ENCODE peak calls at places on chromosomes 4 and X, in ten cellular contexts. P is HCT116, Z is left lung, R is upper lobe of right lung, Y is tibial artery, H is ascending aorta, V is fibroblast of lung, F is psoas muscle, W is endodermal cell, D is A549. S is an unnamed sample.

GRCh38 chr4:77151246-77151645 is 5.8 kb upstream of the CCNG2 start:
- DNase-seq in P (no peak), Z (no peak), R (no peak), Y (no peak), H (no peak), V (no peak), F (no peak), W (no peak), D (no peak), S (no peak)

GRCh38 chrX:108139303-108139702 is 47.7 kb downstream of the ATG4A start:
- DNase-seq in P (no peak), Z (no peak), R (no peak), Y (no peak), H (no peak), V (peak; percentile 5), F (no peak), W (peak; percentile 55), D (no peak), S (no peak)

GRCh38 chr4:85420831-85421230 is 54.1 kb upstream of the ARHGAP24 start:
- DNase-seq in P (no peak), Z (no peak), R (no peak), Y (no peak), H (no peak), V (no peak), F (no peak), W (no peak), D (no peak), S (no peak)

GRCh38 chr4:108941914-108942379 is 179.1 kb upstream of the ETNPPL start:
- DNase-seq in P (no peak), Z (no peak), R (no peak), Y (no peak), H (no peak), V (no peak), F (peak; percentile 57), W (no peak), D (no peak), S (no peak)

GRCh38 chrX:19966056-19966455 is 24.8 kb downstream of the BCLAF3 start:
- DNase-seq in P (no peak), Z (no peak), R (no peak), Y (no peak), H (no peak), V (no peak), F (no peak), W (no peak), D (no peak), S (no peak)

GRCh38 chr4:72375050-72375736 is 193.8 kb downstream of the ADAMTS3 start:
- DNase-seq in P (no peak), Z (no peak), R (no peak), Y (no peak), H (no peak), V (no peak), F (no peak), W (no peak), D (peak; percentile 5), S (no peak)

GRCh38 chr4:165766018-165766417 is 107.0 kb upstream of the TLL1 start:
- DNase-seq in P (no peak), Z (no peak), R (no peak), Y (no peak), H (no peak), V (no peak), F (no peak), W (no peak), D (no peak), S (no peak)

GRCh38 chrX:132480581-132481203 is 8.1 kb downstream of the MBNL3 start:
- DNase-seq in P (no peak), Z (no peak), R (peak; percentile 50), Y (no peak), H (peak; percentile 64), V (peak; percentile 87), F (no peak), W (no peak), D (no peak), S (peak; percentile 69)

GRCh38 chr4:168453146-168453545 is 27.1 kb downstream of the DDX60L start:
- DNase-seq in P (no peak), Z (no peak), R (no peak), Y (no peak), H (no peak), V (no peak), F (no peak), W (no peak), D (no peak), S (no peak)

GRCh38 chr4:37482236-37482635 is 203.9 kb downstream of the RELL1 start:
- DNase-seq in P (no peak), Z (no peak), R (no peak), Y (no peak), H (no peak), V (no peak), F (no peak), W (no peak), D (no peak), S (no peak)

GRCh38 chr4:86233681-86234080 is 126.2 kb downstream of the MAPK10 start:
- DNase-seq in P (no peak), Z (no peak), R (no peak), Y (no peak), H (no peak), V (no peak), F (no peak), W (no peak), D (no peak), S (no peak)

GRCh38 chrX:18036394-18036793 is 175.3 kb upstream of the RAI2 start:
- DNase-seq in P (no peak), Z (no peak), R (no peak), Y (no peak), H (no peak), V (no peak), F (no peak), W (no peak), D (no peak), S (no peak)

GRCh38 chr4:180134116-180134866 is 2108.9 kb upstream of the TENM3 start:
- DNase-seq in P (no peak), Z (peak; percentile 14), R (no peak), Y (no peak), H (no peak), V (peak; percentile 19), F (peak; percentile 37), W (peak; percentile 54), D (no peak), S (peak; percentile 33)

GRCh38 chrX:9535101-9535500 is 70.2 kb downstream of the TBL1X start:
- DNase-seq in P (no peak), Z (no peak), R (no peak), Y (no peak), H (no peak), V (no peak), F (no peak), W (no peak), D (no peak), S (no peak)

GRCh38 chrX:70481871-70482270 is 37.2 kb downstream of the DLG3 start:
- DNase-seq in P (no peak), Z (no peak), R (no peak), Y (no peak), H (no peak), V (no peak), F (no peak), W (no peak), D (no peak), S (no peak)
- H3K4me1 ChIP-seq in P (peaks cover 62% of the 10 kb centered on the region), Z (peaks cover 4% of the 10 kb centered on the region), R (peaks cover 21% of the 10 kb centered on the region), Y (peaks cover 27% of the 10 kb centered on the region), H (peaks cover 15% of the 10 kb centered on the region), V (peaks cover 23% of the 10 kb centered on the region), F (peaks cover 6% of the 10 kb centered on the region), W (peaks cover 14% of the 10 kb centered on the region), D (peaks cover 42% of the 10 kb centered on the region), S (peaks cover 9% of the 10 kb centered on the region)

GRCh38 chr4:17469931-17470674 is 41.8 kb downstream of the QDPR start:
- DNase-seq in P (no peak), Z (no peak), R (no peak), Y (no peak), H (no peak), V (peak; percentile 47), F (no peak), W (no peak), D (no peak), S (no peak)
- TF ChIP-seq CTCF in P (no peak), Z (no peak), R (no peak), Y (no peak), H (no peak), V (no peak), F (no peak), W (no peak), D (no peak), S (no peak)

DNA sequence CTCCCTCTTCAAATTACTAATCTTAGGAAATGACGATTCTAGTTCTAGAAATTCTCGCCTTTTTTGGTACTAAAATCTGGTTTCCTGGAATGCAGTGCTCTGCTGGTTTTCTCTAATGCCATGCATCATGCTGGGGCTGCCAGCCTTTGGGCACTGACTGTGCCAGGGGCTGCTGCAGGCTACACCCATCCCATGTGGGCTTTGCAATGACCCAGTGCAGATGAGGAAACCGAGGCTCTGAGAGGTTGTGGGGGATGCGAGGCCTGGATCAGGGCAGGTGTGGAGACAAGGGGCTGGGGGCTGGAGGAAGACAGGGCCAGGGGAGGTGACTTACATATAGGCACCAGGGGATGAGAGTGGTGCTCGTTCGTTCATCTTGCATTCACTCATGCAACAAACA is 95.3 kb downstream of the HMX1 start:
- DNase-seq in P (no peak), Z (peak; percentile 47), R (peak; percentile 36), Y (no peak), H (no peak), V (no peak), F (peak; percentile 8), W (no peak), D (no peak), S (no peak)
- H3K27ac ChIP-seq in P (no peak overlapping the region), Z (no peak overlapping the region), R (no peak overlapping the region), Y (no peak overlapping the region), H (no peak overlapping the region), V (no peak overlapping the region), F (no peak overlapping the region), W (no peak overlapping the region), D (no peak overlapping the region), S (no peak overlapping the region)

DNA sequence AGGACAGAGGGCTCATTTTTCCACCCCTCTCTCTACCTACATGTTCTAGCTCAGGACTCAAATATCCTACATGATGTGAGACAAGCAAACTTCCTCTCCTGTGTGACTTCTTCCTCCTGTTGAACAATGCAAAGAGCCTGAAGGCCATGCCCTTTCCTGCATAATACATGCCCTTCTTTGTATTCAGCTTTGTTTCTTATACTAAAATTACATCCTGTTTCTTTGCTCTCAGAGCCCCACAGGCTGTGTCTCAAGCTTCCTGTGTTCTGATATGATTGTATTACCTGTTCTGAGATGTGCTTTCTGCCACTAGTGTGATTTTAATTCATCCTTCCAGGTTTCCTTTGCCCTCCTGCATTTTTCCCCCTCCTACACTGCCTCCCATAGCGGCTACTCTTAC is 166.4 kb upstream of the AFF2 start:
- DNase-seq in P (no peak), Z (no peak), R (no peak), Y (no peak), H (no peak), V (no peak), F (no peak), W (no peak), D (no peak), S (no peak)
- H3K4me1 ChIP-seq in P (no peaks in the 10 kb centered on the region), Z (no peaks in the 10 kb centered on the region), R (no peaks in the 10 kb centered on the region), Y (no peaks in the 10 kb centered on the region), H (no peaks in the 10 kb centered on the region), V (no peaks in the 10 kb centered on the region), F (no peaks in the 10 kb centered on the region), W (no peaks in the 10 kb centered on the region), D (no peaks in the 10 kb centered on the region), S (no peaks in the 10 kb centered on the region)

DNA sequence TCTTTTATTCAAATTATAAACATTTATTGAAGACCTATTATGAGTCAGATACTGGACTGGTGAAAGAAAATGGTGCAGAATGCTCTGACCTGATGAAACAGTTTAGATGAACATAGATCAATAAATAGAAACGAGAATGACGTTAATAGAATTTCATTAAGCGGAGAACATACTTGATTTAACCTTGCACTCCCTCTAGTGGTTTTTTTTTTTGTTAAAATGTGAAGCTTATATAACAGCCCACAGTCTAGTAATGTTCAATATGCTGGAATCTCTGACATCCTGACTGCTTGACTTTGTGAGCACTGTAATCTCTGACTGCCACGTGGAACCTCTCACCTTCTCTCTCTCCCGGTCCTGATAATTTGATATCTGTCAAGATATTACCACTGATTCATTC is 32.3 kb downstream of the HDAC8 start:
- DNase-seq in P (no peak), Z (no peak), R (no peak), Y (no peak), H (no peak), V (peak; percentile 57), F (no peak), W (no peak), D (peak; percentile 15), S (no peak)
- TF ChIP-seq CTCF in P (peak; percentile 17), Z (peak; percentile 24), R (peak; percentile 33), Y (peak; percentile 27), H (no peak), V (peak; percentile 28), F (peak; percentile 36), W (peak; percentile 63), D (peak; percentile 45), S (no peak)

S was measured in colonic mucosa.